ENCODE peak calls at places on chromosomes 11 and 22, in eight cellular contexts. A is OCI-M1; S is CD4-positive, alpha-beta memory T cell; I is T-helper 2 cell; E is Panc1; L is endothelial cell of umbilical vein; B is B cell; W is stimulated activated naive CD4-positive, alpha-beta T cell. R is an unnamed sample.
A peak's percentile ranks its signal among the peaks of the same experiment; 100 is the strongest.

GRCh38 chr11:126808851-126809250 is 191.7 kb downstream of the KIRREL3 start:
- DNase-seq in A (no peak), S (no peak), I (no peak), E (no peak), L (no peak), B (no peak), W (no peak), R (no peak)

GRCh38 chr11:1480555-1481482 is 5.8 kb downstream of the MOB2 start:
- DNase-seq in A (no peak), S (no peak), I (no peak), E (no peak), L (no peak), B (no peak), W (no peak), R (no peak)

GRCh38 chr11:115869131-115869530 is 364.9 kb upstream of the CADM1 start:
- DNase-seq in A (no peak), S (peak; percentile 12), I (no peak), E (no peak), L (no peak), B (no peak), W (no peak), R (no peak)

GRCh38 chr22:20459862-20460261 is 22.2 kb upstream of the SCARF2 start:
- DNase-seq in A (no peak), S (no peak), I (no peak), E (no peak), L (no peak), B (no peak), W (no peak), R (no peak)

GRCh38 chr11:831132-831864 is 1.5 kb upstream of the CD151 start:
- DNase-seq in A (no peak), S (no peak), I (no peak), E (no peak), L (peak; percentile 39), B (no peak), W (no peak), R (no peak)

GRCh38 chr11:86553322-86553721 is 119.1 kb downstream of the ME3 start:
- DNase-seq in A (no peak), S (no peak), I (no peak), E (no peak), L (no peak), B (no peak), W (no peak), R (no peak)

GRCh38 chr11:12723410-12724297 is 49.4 kb downstream of the TEAD1 start:
- DNase-seq in A (no peak), S (no peak), I (no peak), E (no peak), L (peak; percentile 39), B (no peak), W (no peak), R (no peak)

GRCh38 chr22:39994566-39995345 is at the start of gene FAM83F:
- DNase-seq in A (no peak), S (peak; percentile 30), I (peak; percentile 24), E (no peak), L (no peak), B (no peak), W (peak; percentile 36), R (peak; percentile 51)

GRCh38 chr22:46002757-46003270 is 25.9 kb upstream of the WNT7B start:
- DNase-seq in A (no peak), S (no peak), I (no peak), E (no peak), L (no peak), B (no peak), W (no peak), R (no peak)

GRCh38 chr11:112219476-112220232 is 6.6 kb upstream of the PTS start:
- DNase-seq in A (peak; percentile 92), S (peak; percentile 73), I (no peak), E (peak; percentile 78), L (peak; percentile 80), B (no peak), W (peak; percentile 29), R (peak; percentile 18)

GRCh38 chr11:92941676-92942571 is 27.5 kb upstream of the MTNR1B start:
- DNase-seq in A (peak; percentile 64), S (peak; percentile 16), I (no peak), E (peak; percentile 25), L (peak; percentile 35), B (no peak), W (no peak), R (no peak)

GRCh38 chr11:43944761-43945311 is 2.4 kb downstream of the C11orf96 start:
- DNase-seq in A (peak; percentile 85), S (peak; percentile 40), I (peak; percentile 36), E (no peak), L (peak; percentile 51), B (no peak), W (peak; percentile 22), R (peak; percentile 86)

GRCh38 chr11:121894581-121894980 is 221.4 kb downstream of the BLID start:
- DNase-seq in A (no peak), S (no peak), I (no peak), E (no peak), L (no peak), B (no peak), W (no peak), R (no peak)

GRCh38 chr11:95512682-95513081 is 276.9 kb downstream of the FAM76B start:
- DNase-seq in A (peak; percentile 37), S (no peak), I (no peak), E (no peak), L (peak; percentile 41), B (no peak), W (no peak), R (no peak)

GRCh38 chr11:122852071-122852831 is 14.0 kb downstream of the CRTAM start:
- DNase-seq in A (no peak), S (peak; percentile 6), I (no peak), E (no peak), L (no peak), B (no peak), W (no peak), R (no peak)

GRCh38 chr22:40716116-40716515 is 36.8 kb downstream of the MCHR1 start:
- DNase-seq in A (no peak), S (no peak), I (no peak), E (no peak), L (no peak), B (no peak), W (no peak), R (no peak)

GRCh38 chr11:13054278-13054677 is 45.2 kb downstream of the RASSF10 start:
- DNase-seq in A (no peak), S (no peak), I (no peak), E (no peak), L (no peak), B (no peak), W (no peak), R (no peak)

GRCh38 chr11:27209562-27210005 is 153.4 kb downstream of the CCDC34 start:
- DNase-seq in A (peak; percentile 24), S (no peak), I (no peak), E (peak; percentile 69), L (peak; percentile 64), B (no peak), W (no peak), R (no peak)

GRCh38 chr11:102994101-102994500 is 38.6 kb upstream of the MMP13 start:
- DNase-seq in A (no peak), S (no peak), I (no peak), E (no peak), L (no peak), B (no peak), W (no peak), R (no peak)

GRCh38 chr11:72229336-72229924 is 4.9 kb downstream of the INPPL1 start:
- DNase-seq in A (no peak), S (no peak), I (no peak), E (no peak), L (no peak), B (no peak), W (no peak), R (no peak)

GRCh38 chr11:63564056-63564784 is 1.0 kb upstream of the PLAAT2 start:
- DNase-seq in A (no peak), S (peak; percentile 18), I (no peak), E (no peak), L (no peak), B (no peak), W (no peak), R (no peak)

GRCh38 chr11:132623496-132623895 is 908.8 kb downstream of the OPCML start:
- DNase-seq in A (no peak), S (no peak), I (no peak), E (no peak), L (no peak), B (no peak), W (no peak), R (no peak)

GRCh38 chr22:46187862-46188261 is 37.5 kb downstream of the PPARA start:
- DNase-seq in A (no peak), S (no peak), I (no peak), E (no peak), L (no peak), B (no peak), W (no peak), R (no peak)

GRCh38 chr11:3855808-3856491 is 486 bp downstream of the STIM1 start:
- DNase-seq in A (peak; percentile 73), S (peak; percentile 40), I (peak; percentile 33), E (no peak), L (peak; percentile 46), B (peak; percentile 59), W (peak; percentile 50), R (peak; percentile 61)

GRCh38 chr11:89503422-89503821 is 12.2 kb upstream of the NOX4 start:
- DNase-seq in A (no peak), S (no peak), I (no peak), E (no peak), L (no peak), B (no peak), W (no peak), R (no peak)

GRCh38 chr22:49487950-49488349 is 339.7 kb downstream of the BRD1 start:
- DNase-seq in A (no peak), S (no peak), I (no peak), E (no peak), L (no peak), B (no peak), W (no peak), R (no peak)

GRCh38 chr11:94417386-94417987 is 16.3 kb upstream of the GPR83 start:
- DNase-seq in A (peak; percentile 48), S (no peak), I (no peak), E (no peak), L (peak; percentile 32), B (no peak), W (no peak), R (no peak)

GRCh38 chr11:45212566-45213315 is 66.3 kb downstream of the PRDM11 start:
- DNase-seq in A (no peak), S (no peak), I (no peak), E (no peak), L (no peak), B (no peak), W (no peak), R (no peak)

GRCh38 chr11:12694182-12694531 is 19.9 kb downstream of the TEAD1 start:
- DNase-seq in A (no peak), S (no peak), I (no peak), E (no peak), L (no peak), B (no peak), W (no peak), R (no peak)

GRCh38 chr22:36608987-36609386 is 80.0 kb upstream of the EIF3D start:
- DNase-seq in A (no peak), S (no peak), I (no peak), E (no peak), L (no peak), B (no peak), W (no peak), R (no peak)

GRCh38 chr22:19959587-19960490 is 18.2 kb upstream of the TXNRD2 start:
- DNase-seq in A (no peak), S (no peak), I (no peak), E (no peak), L (no peak), B (no peak), W (no peak), R (no peak)

GRCh38 chr11:77095551-77096490 is 6.8 kb upstream of the OMP start:
- DNase-seq in A (no peak), S (no peak), I (no peak), E (no peak), L (no peak), B (no peak), W (no peak), R (no peak)

GRCh38 chr11:130886704-130887103 is 29.6 kb downstream of the SNX19 start:
- DNase-seq in A (no peak), S (no peak), I (no peak), E (no peak), L (peak; percentile 97), B (no peak), W (no peak), R (no peak)

GRCh38 chr11:38136887-38137286 is 1538.9 kb upstream of the RAG2 start:
- DNase-seq in A (no peak), S (no peak), I (no peak), E (no peak), L (no peak), B (no peak), W (no peak), R (no peak)

R was measured in stimulated activated naive CD8-positive, alpha-beta T cell treated with anti-CD3 and anti-CD28 coated beads, Interleukin-15, Interleukin-2, amounts not matched to agents 100 U/mL and 50 U/mL, for 24 hours.